ENCODE peak calls at places on chromosomes 13 and 19, in four cellular contexts. One of them, this sample, is unnamed. For H3K27me3, the result is how much of the 10 kb centered on the place peaks cover.

GRCh38 chr13:94858856-94859811 is 146.8 kb upstream of the SOX21 start:
- DNase-seq in Panc1: no peak
- DNase-seq in uterus: peak
- DNase-seq in heart right ventricle: peak
- DNase-seq in this sample: no peak

GRCh38 chr13:83088858-83089257 is 793.4 kb downstream of the SLITRK1 start:
- DNase-seq in Panc1: no peak
- DNase-seq in uterus: no peak
- DNase-seq in heart right ventricle: no peak
- DNase-seq in this sample: no peak

GRCh38 chr19:575527-576506 is 3.4 kb downstream of the BSG start:
- DNase-seq in Panc1: no peak
- DNase-seq in uterus: peak
- DNase-seq in heart right ventricle: peak
- DNase-seq in this sample: no peak

GRCh38 chr13:67515895-67516294 is 285.8 kb upstream of the PCDH9 start:
- DNase-seq in Panc1: no peak
- DNase-seq in uterus: no peak
- DNase-seq in heart right ventricle: no peak
- DNase-seq in this sample: peak

GRCh38 chr13:55570371-55570770 is 1570.3 kb upstream of the PRR20A start:
- DNase-seq in Panc1: no peak
- DNase-seq in uterus: no peak
- DNase-seq in heart right ventricle: no peak
- DNase-seq in this sample: no peak

GRCh38 chr13:95593462-95593861 is 40.9 kb downstream of the CLDN10 start:
- DNase-seq in Panc1: no peak
- DNase-seq in uterus: no peak
- DNase-seq in heart right ventricle: no peak
- DNase-seq in this sample: no peak

GRCh38 chr19:48833977-48834376 is 2.3 kb downstream of the HSD17B14 start:
- DNase-seq in Panc1: no peak
- DNase-seq in uterus: no peak
- DNase-seq in heart right ventricle: no peak
- DNase-seq in this sample: no peak

GRCh38 chr19:50290011-50290410 is 39.2 kb downstream of the KCNC3 start:
- DNase-seq in Panc1: no peak
- DNase-seq in uterus: no peak
- DNase-seq in heart right ventricle: no peak
- DNase-seq in this sample: no peak

GRCh38 chr19:3397266-3398022 is 31.1 kb downstream of the NFIC start:
- DNase-seq in Panc1: no peak
- DNase-seq in uterus: no peak
- DNase-seq in heart right ventricle: peak
- DNase-seq in this sample: no peak

GRCh38 chr19:10603084-10603872 is 16.2 kb upstream of the AP1M2 start:
- DNase-seq in Panc1: no peak
- DNase-seq in uterus: peak
- DNase-seq in heart right ventricle: peak
- DNase-seq in this sample: no peak

GRCh38 chr19:7582446-7582845 is 13.2 kb upstream of the CAMSAP3 start:
- DNase-seq in Panc1: no peak
- DNase-seq in uterus: no peak
- DNase-seq in heart right ventricle: no peak
- DNase-seq in this sample: no peak

GRCh38 chr19:17504030-17504429 is 7.4 kb upstream of the PGLS start:
- DNase-seq in Panc1: no peak
- DNase-seq in uterus: no peak
- DNase-seq in heart right ventricle: no peak
- DNase-seq in this sample: no peak

GRCh38 chr19:44943801-44944249 is 1.8 kb downstream of the APOC4 start:
- DNase-seq in Panc1: no peak
- DNase-seq in uterus: no peak
- DNase-seq in heart right ventricle: peak
- DNase-seq in this sample: no peak

GRCh38 chr13:48476674-48477073 is 56.2 kb downstream of the RCBTB2 start:
- DNase-seq in Panc1: no peak
- DNase-seq in uterus: no peak
- DNase-seq in heart right ventricle: no peak
- DNase-seq in this sample: no peak

GRCh38 chr13:20973886-20974285 is 71.3 kb upstream of the XPO4 start:
- DNase-seq in Panc1: no peak
- DNase-seq in uterus: no peak
- DNase-seq in heart right ventricle: no peak
- DNase-seq in this sample: no peak

GRCh38 chr19:2488405-2488941 is 12.5 kb downstream of the GADD45B start:
- DNase-seq in Panc1: no peak
- DNase-seq in uterus: no peak
- DNase-seq in heart right ventricle: no peak
- DNase-seq in this sample: no peak

GRCh38 chr19:15432018-15432494 is 13.3 kb upstream of the AKAP8L start:
- DNase-seq in Panc1: no peak
- DNase-seq in uterus: no peak
- DNase-seq in heart right ventricle: no peak
- DNase-seq in this sample: no peak

GRCh38 chr13:51767100-51767499 is 36.9 kb downstream of the DHRS12 start:
- DNase-seq in Panc1: no peak
- DNase-seq in uterus: no peak
- DNase-seq in heart right ventricle: no peak
- DNase-seq in this sample: no peak

GRCh38 chr19:2270572-2271515 is 11.1 kb downstream of the PEAK3 start:
- DNase-seq in Panc1: no peak
- DNase-seq in uterus: peak
- DNase-seq in heart right ventricle: peak
- DNase-seq in this sample: no peak

GRCh38 chr19:48102870-48103751 is 7.5 kb downstream of the PLA2G4C start:
- DNase-seq in Panc1: no peak
- DNase-seq in uterus: no peak
- DNase-seq in heart right ventricle: no peak
- DNase-seq in this sample: no peak

GRCh38 chr19:57389194-57389729 is 392 bp upstream of the ZNF548 start:
- DNase-seq in Panc1: no peak
- DNase-seq in uterus: no peak
- DNase-seq in heart right ventricle: no peak
- DNase-seq in this sample: no peak

GRCh38 chr19:15293751-15294505 is 38.4 kb downstream of the BRD4 start:
- DNase-seq in Panc1: no peak
- DNase-seq in uterus: no peak
- DNase-seq in heart right ventricle: no peak
- DNase-seq in this sample: no peak

GRCh38 chr13:39942901-39943273 is 287.4 kb downstream of the COG6 start:
- DNase-seq in Panc1: peak
- DNase-seq in uterus: peak
- DNase-seq in heart right ventricle: peak
- DNase-seq in this sample: peak

GRCh38 chr19:46428278-46429141 is at the start of gene PNMA8C:
- DNase-seq in Panc1: no peak
- DNase-seq in uterus: peak
- DNase-seq in heart right ventricle: peak
- DNase-seq in this sample: no peak

GRCh38 chr13:98390086-98390697 is 186.7 kb downstream of the STK24 start:
- DNase-seq in Panc1: no peak
- DNase-seq in uterus: no peak
- DNase-seq in heart right ventricle: no peak
- DNase-seq in this sample: no peak

GRCh38 chr19:2624537-2625091 is 77.9 kb downstream of the GNG7 start:
- DNase-seq in Panc1: no peak
- DNase-seq in uterus: no peak
- DNase-seq in heart right ventricle: peak
- DNase-seq in this sample: no peak

GRCh38 chr13:67351915-67352314 is 121.8 kb upstream of the PCDH9 start:
- DNase-seq in Panc1: no peak
- DNase-seq in uterus: no peak
- DNase-seq in heart right ventricle: no peak
- DNase-seq in this sample: no peak

GRCh38 chr19:31351212-31352193 is 2.3 kb upstream of the TSHZ3 start:
- DNase-seq in Panc1: no peak
- DNase-seq in uterus: peak
- DNase-seq in heart right ventricle: peak
- DNase-seq in this sample: no peak

GRCh38 chr19:40763963-40764362 is 11.4 kb upstream of the MIA start:
- DNase-seq in Panc1: no peak
- DNase-seq in uterus: no peak
- DNase-seq in heart right ventricle: no peak
- DNase-seq in this sample: no peak

GRCh38 chr19:33040994-33041827 is 23.5 kb downstream of the RHPN2 start:
- DNase-seq in Panc1: peak
- DNase-seq in uterus: no peak
- DNase-seq in heart right ventricle: no peak
- DNase-seq in this sample: peak

GRCh38 chr19:9435279-9436268 is at the start of gene ZNF266:
- DNase-seq in Panc1: peak
- DNase-seq in uterus: peak
- DNase-seq in heart right ventricle: peak
- DNase-seq in this sample: peak
- H3K27me3 ChIP-seq in Panc1: under half
- H3K27me3 ChIP-seq in uterus: under half
- H3K27me3 ChIP-seq in heart right ventricle: under half
- H3K27me3 ChIP-seq in this sample: under half

GRCh38 chr13:41780736-41781708 is 179.9 kb downstream of the VWA8 start:
- DNase-seq in Panc1: no peak
- DNase-seq in uterus: no peak
- DNase-seq in heart right ventricle: no peak
- DNase-seq in this sample: no peak
- H3K4me3 ChIP-seq in Panc1: no peak
- H3K4me3 ChIP-seq in uterus: no peak
- H3K4me3 ChIP-seq in heart right ventricle: no peak
- H3K4me3 ChIP-seq in this sample: no peak

GRCh38 chr13:25502551-25502950 is 130.8 kb downstream of the ATP8A2 start:
- DNase-seq in Panc1: no peak
- DNase-seq in uterus: no peak
- DNase-seq in heart right ventricle: no peak
- DNase-seq in this sample: no peak
- H3K27me3 ChIP-seq in Panc1: under half
- H3K27me3 ChIP-seq in uterus: under half
- H3K27me3 ChIP-seq in heart right ventricle: under half
- H3K27me3 ChIP-seq in this sample: under half

DNA sequence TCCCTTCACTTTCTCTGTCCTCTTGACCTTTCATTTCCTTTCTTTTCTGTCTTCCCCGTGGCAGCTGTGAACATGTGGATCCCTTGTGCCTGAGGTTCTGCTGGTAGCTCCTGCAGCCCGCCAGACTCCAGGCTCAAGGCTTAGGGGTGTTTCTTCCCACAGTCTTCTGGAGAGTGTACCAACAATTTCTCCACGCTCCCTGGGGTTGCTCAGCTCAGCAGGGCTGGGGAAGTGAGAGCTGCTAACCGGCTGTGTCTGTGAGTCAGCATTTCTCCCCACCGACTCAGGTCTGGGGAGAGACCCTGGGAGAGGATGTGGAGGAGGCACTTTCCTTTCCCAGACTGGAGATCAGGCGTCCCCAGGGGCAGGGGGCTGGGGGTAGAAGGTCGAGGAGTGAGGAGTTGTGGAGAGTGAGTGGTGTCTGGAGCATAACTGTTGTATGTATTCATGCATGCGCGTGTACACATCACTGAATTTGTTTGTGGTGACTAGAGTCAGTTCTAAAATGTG is 193.6 kb downstream of the KCNRG start:
- DNase-seq in Panc1: peak
- DNase-seq in uterus: no peak
- DNase-seq in heart right ventricle: peak
- DNase-seq in this sample: peak
- H3K4me3 ChIP-seq in Panc1: peak
- H3K4me3 ChIP-seq in uterus: no peak
- H3K4me3 ChIP-seq in heart right ventricle: peak
- H3K4me3 ChIP-seq in this sample: no peak

GRCh38 chr19:34961775-34962174 is 2.3 kb downstream of the ZNF792 start:
- DNase-seq in Panc1: no peak
- DNase-seq in uterus: no peak
- DNase-seq in heart right ventricle: no peak
- DNase-seq in this sample: no peak

GRCh38 chr19:34960940-34961679 is 2.9 kb downstream of the ZNF792 start:
- DNase-seq in Panc1: no peak
- DNase-seq in uterus: no peak
- DNase-seq in heart right ventricle: no peak
- DNase-seq in this sample: no peak

GRCh38 chr19:34962945-34963530 is 991 bp downstream of the ZNF792 start:
- DNase-seq in Panc1: no peak
- DNase-seq in uterus: no peak
- DNase-seq in heart right ventricle: peak
- DNase-seq in this sample: no peak

GRCh38 chr19:34963531-34964406 is at the start of gene ZNF792:
- DNase-seq in Panc1: no peak
- DNase-seq in uterus: peak
- DNase-seq in heart right ventricle: peak
- DNase-seq in this sample: no peak

DNA sequence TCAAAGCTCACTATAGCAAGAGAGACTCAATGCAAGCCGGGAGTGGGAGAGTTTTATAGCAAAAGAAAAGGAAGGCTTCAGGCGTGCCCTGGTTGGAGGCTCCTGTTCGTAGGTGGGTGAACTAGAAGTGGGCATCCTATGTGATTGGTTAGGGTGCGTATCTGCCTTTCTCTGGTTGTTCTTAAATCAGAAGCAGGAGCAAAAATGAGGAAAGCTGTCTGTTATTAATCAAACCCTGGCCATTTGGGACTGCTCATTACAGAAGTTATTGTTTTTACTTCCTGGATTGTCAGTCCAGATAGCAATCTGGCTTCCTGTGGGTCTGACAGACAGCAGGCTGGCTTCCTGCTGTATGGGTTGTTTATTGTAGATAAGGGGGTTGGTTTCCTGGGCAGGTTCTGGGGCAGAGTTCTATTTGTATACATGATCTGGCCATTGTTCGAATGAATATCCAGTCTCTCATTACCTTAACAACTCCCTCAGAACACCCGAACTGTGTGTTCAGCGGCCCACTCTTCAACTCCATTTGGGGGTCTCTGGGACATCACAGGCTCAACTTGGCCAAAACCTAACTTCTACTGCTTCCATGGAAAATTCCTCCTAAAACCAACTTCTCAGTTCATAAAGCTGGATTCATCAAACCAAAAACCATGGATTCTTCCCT is 1.6 kb downstream of the ZNF792 start:
- DNase-seq in Panc1: no peak
- DNase-seq in uterus: peak
- DNase-seq in heart right ventricle: no peak
- DNase-seq in this sample: no peak
- H3K27me3 ChIP-seq in Panc1: under half
- H3K27me3 ChIP-seq in uterus: under half
- H3K27me3 ChIP-seq in heart right ventricle: under half
- H3K27me3 ChIP-seq in this sample: under half